ENCODE peak calls at places on chromosome 6, in ten cellular contexts. B is tibial artery; G is body of pancreas; N is stimulated activated CD4-positive, alpha-beta T cell treated with anti-CD3 and anti-CD28 coated beads, Interleukin-1b, Interleukin-23, amount 100 ng/mL, for 48 hours; D is T-helper 1 cell; T is amniotic stem cell; E is NCI-H748 treated with DMSO at 0.1 percent for 48 hours; W is upper lobe of right lung; R is activated B cell treated with CpG ODN at 0.5 μM for 24 hours; Z is glomerular endothelial cell. H is an unnamed sample.
A peak's percentile ranks its signal among the peaks of the same experiment; 100 is the strongest.

GRCh38 chr6:116511424-116512131 is at the start of gene CALHM5:
- DNase-seq in B (peak; percentile 74), G (no peak), N (no peak), D (no peak), T (peak; percentile 80), E (no peak), W (no peak), R (no peak), Z (peak; percentile 87), H (no peak)

GRCh38 chr6:12595161-12595792 is 121.3 kb upstream of the PHACTR1 start:
- DNase-seq in B (no peak), G (no peak), N (no peak), D (no peak), T (no peak), E (no peak), W (no peak), R (no peak), Z (no peak), H (no peak)

GRCh38 chr6:106560966-106561740 is 68.1 kb downstream of the RTN4IP1 start:
- DNase-seq in B (no peak), G (no peak), N (no peak), D (no peak), T (no peak), E (no peak), W (no peak), R (no peak), Z (no peak), H (no peak)

GRCh38 chr6:136035378-136036070 is 184.0 kb downstream of the PDE7B start:
- DNase-seq in B (no peak), G (no peak), N (no peak), D (no peak), T (no peak), E (no peak), W (no peak), R (no peak), Z (peak; percentile 85), H (no peak)

GRCh38 chr6:74873911-74874310 is 331.9 kb downstream of the COL12A1 start:
- DNase-seq in B (no peak), G (no peak), N (no peak), D (no peak), T (no peak), E (no peak), W (no peak), R (no peak), Z (no peak), H (no peak)

GRCh38 chr6:124882580-124883393 is 79.5 kb upstream of the RNF217 start:
- DNase-seq in B (no peak), G (no peak), N (no peak), D (no peak), T (no peak), E (no peak), W (no peak), R (no peak), Z (peak; percentile 50), H (no peak)

GRCh38 chr6:97586344-97586743 is 303.3 kb upstream of the MMS22L start:
- DNase-seq in B (no peak), G (no peak), N (no peak), D (no peak), T (no peak), E (no peak), W (no peak), R (no peak), Z (no peak), H (no peak)

GRCh38 chr6:107956586-107957164 is 1.3 kb downstream of the SEC63 start:
- DNase-seq in B (no peak), G (no peak), N (no peak), D (no peak), T (no peak), E (no peak), W (no peak), R (no peak), Z (peak; percentile 10), H (no peak)

GRCh38 chr6:87993331-87993730 is 54.3 kb upstream of the SPACA1 start:
- DNase-seq in B (no peak), G (no peak), N (no peak), D (no peak), T (no peak), E (no peak), W (no peak), R (no peak), Z (no peak), H (no peak)

GRCh38 chr6:158460602-158461092 is 99.2 kb upstream of the TMEM181 start:
- DNase-seq in B (no peak), G (no peak), N (no peak), D (no peak), T (no peak), E (no peak), W (no peak), R (no peak), Z (no peak), H (no peak)

GRCh38 chr6:144617231-144618199 is 332.4 kb downstream of the UTRN start:
- DNase-seq in B (no peak), G (no peak), N (no peak), D (no peak), T (no peak), E (peak; percentile 81), W (no peak), R (no peak), Z (no peak), H (no peak)

GRCh38 chr6:19873031-19873430 is 35.9 kb downstream of the ID4 start:
- DNase-seq in B (no peak), G (no peak), N (no peak), D (no peak), T (no peak), E (no peak), W (no peak), R (no peak), Z (no peak), H (no peak)

GRCh38 chr6:73579851-73580246 is 59.0 kb upstream of the EEF1A1 start:
- DNase-seq in B (no peak), G (no peak), N (no peak), D (no peak), T (peak; percentile 37), E (no peak), W (no peak), R (no peak), Z (peak; percentile 48), H (no peak)

GRCh38 chr6:141151710-141152417 is 980.9 kb upstream of the GJE1 start:
- DNase-seq in B (no peak), G (no peak), N (no peak), D (no peak), T (no peak), E (no peak), W (no peak), R (no peak), Z (no peak), H (no peak)

GRCh38 chr6:157089258-157089657 is 234.1 kb downstream of the TMEM242 start:
- DNase-seq in B (no peak), G (no peak), N (no peak), D (no peak), T (peak; percentile 0), E (no peak), W (no peak), R (no peak), Z (no peak), H (no peak)

GRCh38 chr6:88360203-88360797 is 194.2 kb upstream of the CNR1 start:
- DNase-seq in B (no peak), G (no peak), N (no peak), D (no peak), T (no peak), E (no peak), W (no peak), R (no peak), Z (no peak), H (no peak)

GRCh38 chr6:97594834-97595233 is 311.8 kb upstream of the MMS22L start:
- DNase-seq in B (no peak), G (no peak), N (no peak), D (no peak), T (no peak), E (no peak), W (no peak), R (no peak), Z (no peak), H (no peak)

GRCh38 chr6:147699637-147700036 is 191.1 kb downstream of the SAMD5 start:
- DNase-seq in B (no peak), G (no peak), N (no peak), D (no peak), T (no peak), E (no peak), W (no peak), R (no peak), Z (peak; percentile 12), H (no peak)

GRCh38 chr6:116444092-116444491 is 17.1 kb upstream of the CALHM6 start:
- DNase-seq in B (no peak), G (no peak), N (no peak), D (no peak), T (peak; percentile 21), E (peak; percentile 14), W (no peak), R (no peak), Z (peak; percentile 20), H (no peak)

GRCh38 chr6:121175827-121176226 is 158.5 kb downstream of the TBC1D32 start:
- DNase-seq in B (no peak), G (no peak), N (no peak), D (no peak), T (no peak), E (no peak), W (no peak), R (no peak), Z (no peak), H (no peak)

GRCh38 chr6:84332139-84333034 is 104.9 kb upstream of the CEP162 start:
- DNase-seq in B (no peak), G (no peak), N (no peak), D (no peak), T (no peak), E (no peak), W (no peak), R (no peak), Z (no peak), H (no peak)

GRCh38 chr6:133705731-133706130 is 183.2 kb upstream of the TCF21 start:
- DNase-seq in B (no peak), G (no peak), N (no peak), D (no peak), T (peak; percentile 17), E (no peak), W (no peak), R (no peak), Z (no peak), H (no peak)

GRCh38 chr6:169976301-169977081 is 225.1 kb downstream of the ERMARD start:
- DNase-seq in B (peak; percentile 47), G (no peak), N (no peak), D (no peak), T (no peak), E (no peak), W (peak; percentile 62), R (no peak), Z (no peak), H (no peak)

GRCh38 chr6:83463886-83464285 is 33.0 kb upstream of the ME1 start:
- DNase-seq in B (no peak), G (no peak), N (no peak), D (no peak), T (no peak), E (no peak), W (no peak), R (no peak), Z (no peak), H (no peak)

GRCh38 chr6:106511274-106512047 is 117.8 kb downstream of the RTN4IP1 start:
- DNase-seq in B (no peak), G (peak; percentile 43), N (peak; percentile 36), D (peak; percentile 36), T (no peak), E (no peak), W (peak; percentile 75), R (peak; percentile 34), Z (no peak), H (peak; percentile 58)

GRCh38 chr6:37433657-37434271 is 743 bp downstream of the CMTR1 start:
- DNase-seq in B (no peak), G (peak; percentile 27), N (peak; percentile 53), D (peak; percentile 12), T (no peak), E (no peak), W (no peak), R (no peak), Z (no peak), H (peak; percentile 49)

GRCh38 chr6:113636357-113636824 is 220.8 kb upstream of the MARCKS start:
- DNase-seq in B (no peak), G (no peak), N (no peak), D (no peak), T (no peak), E (no peak), W (no peak), R (no peak), Z (no peak), H (no peak)

GRCh38 chr6:150616581-150616980 is 16.9 kb downstream of the PLEKHG1 start:
- DNase-seq in B (no peak), G (no peak), N (no peak), D (no peak), T (no peak), E (no peak), W (no peak), R (no peak), Z (no peak), H (no peak)